ENCODE peak calls at places on chromosomes 16 and 17, in eight cellular contexts. I is stimulated activated CD8-positive, alpha-beta memory T cell treated with anti-CD3 and anti-CD28 coated beads, Interleukin-15, amount 100 ng/mL, for 1 hour; U is ovary; M is H9; C is colonic mucosa; D is LoVo; H is stimulated activated CD4-positive, alpha-beta T cell treated with anti-CD3 and anti-CD28 coated beads, Interleukin-1b, Interleukin-23, amount 100 ng/mL, for 24 hours; P is NCI-H1105. Y is an unnamed sample.

GRCh38 chr16:85735225-85735722 is 15.6 kb downstream of the C16orf74 start:
- DNase-seq in C (no peak), D (no peak), U (no peak), P (no peak), I (no peak), H (no peak), M (no peak), Y (no peak)

GRCh38 chr16:84513111-84514065 is 8.9 kb upstream of the MEAK7 start:
- DNase-seq in D (no peak), C (no peak), I (no peak), U (no peak), H (no peak), M (no peak), P (no peak), Y (peak; percentile 55)

GRCh38 chr17:61208301-61209098 is 191.1 kb upstream of the TBX2 start:
- DNase-seq in M (no peak), P (peak; percentile 23), I (no peak), D (peak; percentile 25), U (peak; percentile 10), C (no peak), H (no peak), Y (no peak)

GRCh38 chr16:50369133-50369804 is 481 bp upstream of the BRD7 start:
- DNase-seq in P (no peak), D (peak; percentile 15), I (no peak), C (no peak), U (no peak), M (no peak), H (no peak), Y (no peak)

GRCh38 chr17:12909511-12909910 is 108.3 kb downstream of the ELAC2 start:
- DNase-seq in D (no peak), C (no peak), I (no peak), U (no peak), P (no peak), M (no peak), H (no peak), Y (no peak)

GRCh38 chr16:589658-590159 is at the start of gene RAB40C:
- DNase-seq in H (peak; percentile 98), U (peak; percentile 99), M (peak; percentile 99), D (peak; percentile 97), P (peak; percentile 85), C (peak; percentile 99), I (peak; percentile 98), Y (peak; percentile 99)

GRCh38 chr17:51000835-51001638 is 119.6 kb downstream of the SPAG9 start:
- DNase-seq in D (peak; percentile 47), P (peak; percentile 19), C (peak; percentile 22), I (no peak), U (no peak), M (no peak), H (no peak), Y (peak; percentile 62)

GRCh38 chr16:64627781-64628180 is 494.1 kb downstream of the CDH11 start:
- DNase-seq in D (no peak), C (no peak), I (no peak), U (no peak), H (no peak), P (no peak), M (no peak), Y (no peak)

GRCh38 chr17:77466140-77466539 is 325.4 kb downstream of the SEC14L1 start:
- DNase-seq in H (no peak), D (no peak), P (no peak), C (no peak), I (no peak), M (peak; percentile 96), U (no peak), Y (no peak)

GRCh38 chr17:49327835-49328784 is 33.9 kb downstream of the ZNF652 start:
- DNase-seq in I (no peak), P (no peak), M (no peak), D (no peak), C (no peak), H (no peak), U (no peak), Y (no peak)